ENCODE peak calls at places on chromosomes 1 and 21, in four cellular contexts. G is neural progenitor cell, I is progenitor cell of endocrine pancreas, D is IMR-90. X is an unnamed sample.
A peak's percentile ranks its signal among the peaks of the same experiment; 100 is the strongest.

GRCh38 chr1:39230261-39231190 is 26.0 kb downstream of the MACF1 start:
- DNase-seq in G (peak; percentile 7), D (no peak), I (no peak), X (peak; percentile 13)

GRCh38 chr1:185463433-185463832 is 146.4 kb upstream of the IVNS1ABP start:
- DNase-seq in I (no peak), G (no peak), D (no peak), X (no peak)

GRCh38 chr1:119008483-119009299 is 20.5 kb upstream of the TBX15 start:
- DNase-seq in G (peak; percentile 58), I (no peak), D (peak; percentile 54), X (peak; percentile 61)

GRCh38 chr1:109801791-109802135 is 38.0 kb upstream of the EPS8L3 start:
- DNase-seq in I (no peak), D (no peak), G (no peak), X (no peak)

GRCh38 chr1:72567511-72567910 is 285.2 kb upstream of the NEGR1 start:
- DNase-seq in D (peak; percentile 3), I (no peak), G (no peak), X (no peak)

GRCh38 chr1:203090667-203091320 is 5.0 kb upstream of the MYOG start:
- DNase-seq in I (no peak), D (peak; percentile 10), G (no peak), X (no peak)

GRCh38 chr1:198638894-198639319 is at the start of gene PTPRC:
- DNase-seq in I (no peak), D (no peak), G (no peak), X (no peak)

GRCh38 chr1:40788561-40789341 is 5.2 kb downstream of the KCNQ4 start:
- DNase-seq in G (no peak), D (no peak), I (no peak), X (no peak)

GRCh38 chr1:25469177-25469576 is 38.5 kb downstream of the MACO1 start:
- DNase-seq in G (no peak), I (no peak), D (peak; percentile 80), X (peak; percentile 48)

GRCh38 chr1:47262787-47263413 is 30.9 kb upstream of the TAL1 start:
- DNase-seq in G (peak; percentile 56), D (peak; percentile 38), I (no peak), X (peak; percentile 41)

GRCh38 chr1:12458571-12458970 is 159.4 kb downstream of the DHRS3 start:
- DNase-seq in D (no peak), G (no peak), I (no peak), X (no peak)

GRCh38 chr1:95793893-95794292 is 559.9 kb downstream of the RWDD3 start:
- DNase-seq in D (no peak), G (peak; percentile 40), I (no peak), X (no peak)

GRCh38 chr21:45551816-45552695 is 9.8 kb upstream of the SLC19A1 start:
- DNase-seq in D (no peak), G (no peak), I (no peak), X (no peak)

GRCh38 chr1:53176452-53177344 is 19.9 kb upstream of the CPT2 start:
- DNase-seq in G (no peak), D (peak; percentile 59), I (no peak), X (no peak)

GRCh38 chr21:27769763-27770162 is 802.9 kb upstream of the ADAMTS5 start:
- DNase-seq in G (no peak), D (no peak), I (no peak), X (no peak)

GRCh38 chr1:17719874-17720273 is 35.3 kb upstream of the ACTL8 start:
- DNase-seq in I (no peak), G (no peak), D (peak; percentile 37), X (peak; percentile 38)

GRCh38 chr1:51843948-51844347 is 34.6 kb downstream of the NRDC start:
- DNase-seq in G (no peak), D (no peak), I (no peak), X (no peak)
- TF ChIP-seq CTCF in G (no peak), D (no peak), I (no peak), X (no peak)

DNA sequence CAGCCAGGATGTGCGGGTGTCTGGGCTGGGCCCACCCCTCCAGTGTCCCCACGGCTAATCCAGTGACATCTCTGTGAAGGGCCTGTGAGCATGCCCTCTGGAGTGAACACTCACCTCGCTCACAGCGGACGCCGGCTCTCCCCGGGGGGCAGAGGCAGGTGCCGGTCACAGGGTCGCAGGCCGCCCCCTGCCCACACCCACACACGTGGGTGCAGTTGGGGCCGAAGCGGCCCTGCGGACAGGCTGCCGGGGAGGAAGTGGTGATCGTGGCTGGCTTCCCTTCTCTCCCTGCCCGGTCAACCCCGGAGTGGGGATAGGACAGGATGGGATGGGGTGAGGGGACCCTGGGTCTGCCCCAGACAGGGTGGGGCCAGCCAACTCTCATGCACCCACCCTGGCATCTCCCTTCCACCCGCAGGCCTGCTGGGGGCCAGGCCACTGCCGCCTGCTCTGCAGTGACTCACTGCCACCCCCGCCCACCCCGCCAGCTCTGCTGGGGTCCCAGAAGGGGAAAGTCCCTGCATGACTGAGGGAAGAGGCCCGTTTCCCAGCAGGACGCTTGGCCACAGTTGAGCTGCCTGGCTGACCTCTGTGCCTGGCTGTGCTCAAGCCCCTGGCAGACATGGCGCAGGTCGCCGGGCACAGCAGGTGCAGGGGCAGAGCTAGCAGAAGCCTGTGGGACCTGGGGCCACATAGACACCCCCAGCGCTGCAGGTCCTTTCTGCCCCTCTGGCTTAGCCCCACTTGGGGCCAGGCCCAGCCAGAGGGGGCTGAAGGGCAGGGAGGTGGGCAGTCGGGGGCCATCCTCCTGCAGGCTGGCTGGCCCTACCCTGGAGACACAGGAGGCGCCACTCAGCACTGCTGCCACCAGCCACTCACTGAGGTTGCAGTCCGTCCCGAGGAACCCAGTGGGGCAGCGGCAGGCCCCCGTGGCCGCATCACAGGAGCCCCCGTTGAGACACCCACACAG is 41.6 kb downstream of the ARHGEF16 start:
- DNase-seq in G (no peak), I (no peak), D (peak; percentile 56), X (no peak)
- TF ChIP-seq CTCF in G (no peak), I (no peak), D (no peak), X (no peak)

GRCh38 chr1:27372022-27372807 is 2.4 kb downstream of the FCN3 start:
- DNase-seq in G (no peak), I (no peak), D (no peak), X (no peak)

GRCh38 chr1:27366113-27366410 is 699 bp downstream of the MAP3K6 start:
- DNase-seq in G (peak; percentile 95), I (peak; percentile 55), D (peak; percentile 49), X (peak; percentile 53)

GRCh38 chr1:27367160-27367650 is 444 bp upstream of the MAP3K6 start:
- DNase-seq in I (no peak), D (no peak), G (no peak), X (no peak)

GRCh38 chr1:27366411-27367159 is at the start of gene MAP3K6:
- DNase-seq in D (peak; percentile 59), I (peak; percentile 46), G (peak; percentile 89), X (peak; percentile 70)

DNA sequence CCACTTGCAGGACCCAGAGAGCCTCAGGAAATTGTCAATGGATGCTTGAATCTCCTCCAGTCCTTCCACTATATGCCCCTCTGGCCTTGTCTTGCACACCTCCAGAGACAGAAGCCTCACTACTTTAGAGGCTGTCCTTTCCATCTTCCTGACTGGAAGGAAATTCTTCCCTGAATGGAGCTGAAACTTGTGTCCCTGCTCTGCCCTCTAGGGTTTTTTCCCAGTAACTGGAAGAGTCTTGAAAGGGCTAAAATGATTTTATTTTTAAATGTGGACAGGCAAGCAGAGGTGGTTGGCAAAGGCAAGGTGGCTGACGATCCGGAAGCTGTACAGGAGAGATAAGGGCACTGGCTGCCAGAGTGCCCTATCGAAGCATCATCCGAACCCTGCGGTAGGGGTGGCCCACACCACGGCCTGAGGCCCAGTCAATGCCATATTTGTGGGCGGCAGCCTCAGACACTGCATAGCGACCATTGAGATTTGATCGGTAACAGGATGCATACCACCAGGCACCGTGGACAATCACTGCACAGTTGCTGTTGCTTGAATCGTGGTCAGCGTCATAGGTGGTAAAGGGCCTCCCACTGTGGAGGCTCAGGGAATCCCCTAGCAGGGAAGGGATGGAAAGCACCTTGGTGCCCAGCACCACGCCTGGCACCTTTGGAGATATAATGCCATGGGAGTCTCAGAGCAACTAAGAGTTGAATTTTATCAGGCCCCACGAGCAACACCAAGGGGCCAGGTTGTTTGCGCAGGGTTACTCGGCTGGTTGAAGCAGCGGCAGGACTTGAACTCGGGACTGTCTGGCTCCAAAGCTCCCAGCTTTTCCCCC is 2.3 kb upstream of the MAP3K6 start:
- DNase-seq in I (no peak), D (peak; percentile 40), G (no peak), X (peak; percentile 19)
- TF ChIP-seq CTCF in I (peak; percentile 24), D (peak; percentile 45), G (peak; percentile 33), X (peak; percentile 65)

GRCh38 chr1:171485375-171486047 is at the start of gene PRRC2C:
- DNase-seq in I (peak; percentile 84), G (peak; percentile 98), D (peak; percentile 98), X (peak; percentile 97)
- TF ChIP-seq CTCF in I (peak; percentile 67), G (peak; percentile 80), D (peak; percentile 95), X (peak; percentile 80)

GRCh38 chr1:177912991-177913390 is 56.9 kb downstream of the SEC16B start:
- DNase-seq in G (no peak), D (no peak), I (no peak), X (no peak)

GRCh38 chr1:177915641-177916040 is 54.2 kb downstream of the SEC16B start:
- DNase-seq in D (no peak), G (no peak), I (no peak), X (no peak)

GRCh38 chr1:177914603-177915002 is 55.3 kb downstream of the SEC16B start:
- DNase-seq in D (peak; percentile 41), I (no peak), G (no peak), X (peak; percentile 1)

GRCh38 chr1:177909416-177909815 is 60.4 kb downstream of the SEC16B start:
- DNase-seq in I (no peak), D (no peak), G (no peak), X (no peak)

DNA sequence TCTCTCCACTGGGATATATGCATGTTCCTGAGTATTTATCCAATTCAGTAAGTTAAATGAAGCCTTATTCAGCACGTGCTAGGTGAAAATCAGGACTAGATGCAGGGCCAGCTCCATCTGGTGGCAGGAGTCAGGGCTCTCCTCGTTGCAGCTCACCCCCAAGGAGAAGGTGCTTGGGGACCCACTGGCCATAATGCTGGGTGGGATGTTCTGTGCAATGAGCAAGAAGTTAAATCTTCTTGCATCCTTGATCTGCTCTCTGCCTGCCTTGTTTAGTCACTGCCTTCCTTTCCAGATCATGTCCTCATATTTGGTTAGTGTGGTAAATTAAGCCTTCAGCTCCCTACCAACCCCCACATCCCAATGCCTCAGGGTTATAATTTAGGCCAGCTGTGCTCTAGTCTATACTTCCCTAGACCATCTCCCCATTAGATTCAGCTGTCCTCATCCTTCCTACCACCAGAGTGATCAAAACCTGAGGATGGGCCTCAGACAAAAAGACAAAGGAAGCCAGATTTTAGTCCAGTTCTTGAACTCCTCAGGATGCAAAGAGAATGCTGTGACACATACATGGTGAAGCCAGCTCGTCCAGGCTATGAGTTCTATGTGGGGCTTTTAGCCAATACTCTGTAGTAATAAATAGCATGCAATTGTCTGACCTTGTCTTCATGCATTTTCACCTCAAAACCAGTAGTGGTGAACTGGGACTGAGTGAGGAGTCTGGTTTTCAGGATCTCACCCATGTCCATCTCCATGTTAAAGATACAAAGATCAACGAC is 55.9 kb downstream of the SEC16B start:
- DNase-seq in I (no peak), G (peak; percentile 51), D (peak; percentile 63), X (peak; percentile 54)
- TF ChIP-seq CTCF in I (peak; percentile 64), G (peak; percentile 66), D (peak; percentile 67), X (peak; percentile 82)

GRCh38 chr1:246003442-246003730 is 503.7 kb downstream of the SMYD3 start:
- DNase-seq in D (no peak), I (no peak), G (no peak), X (no peak)
- TF ChIP-seq CTCF in D (no peak), I (no peak), G (no peak), X (peak; percentile 9)

DNA sequence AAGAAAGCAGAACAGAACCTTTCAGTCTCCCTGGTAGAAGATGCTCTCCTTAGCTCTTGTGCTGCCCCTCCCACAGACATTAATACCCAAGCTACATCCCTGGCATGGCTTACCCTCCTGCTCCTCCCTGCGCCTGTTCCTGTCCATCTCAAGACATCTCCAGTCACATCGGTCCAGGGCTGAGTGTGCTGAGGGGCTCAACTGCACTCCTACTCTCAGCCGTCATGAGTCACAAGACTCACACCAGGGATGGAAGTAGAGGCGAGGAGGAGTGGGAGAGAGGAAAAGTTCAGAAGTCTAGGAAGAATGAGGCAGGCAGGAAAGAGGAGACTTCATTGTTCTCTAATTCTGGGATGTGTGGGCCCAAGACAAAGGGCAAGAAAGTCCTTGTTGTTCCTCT is 9.2 kb upstream of the TACSTD2 start:
- DNase-seq in G (no peak), I (no peak), D (peak; percentile 39), X (no peak)
- TF ChIP-seq CTCF in G (no peak), I (no peak), D (no peak), X (no peak)